ENCODE peak calls at places on chromosomes 3 and 15, in eight cellular contexts. One of them, this sample, is unnamed.

GRCh38 chr15:62173215-62173614 is 8.1 kb upstream of the C2CD4B start:
- DNase-seq in kidney glomerular epithelial cell: no peak
- DNase-seq in DND-41: no peak
- DNase-seq in EL: peak; percentile 29
- DNase-seq in AML-193: peak; percentile 30
- DNase-seq in stimulated activated CD4-positive, alpha-beta T cell treated with anti-CD3 and anti-CD28 coated beads, Interleukin-1b, Interleukin-23, amount 100 ng/mL, for 48 hours: no peak
- DNase-seq in naive thymus-derived CD8-positive, alpha-beta T cell: no peak
- DNase-seq in GM12892: no peak
- DNase-seq in this sample: no peak

GRCh38 chr3:155949464-155950217 is 79.2 kb downstream of the GMPS start:
- DNase-seq in stimulated activated CD4-positive, alpha-beta T cell treated with anti-CD3 and anti-CD28 coated beads, Interleukin-1b, Interleukin-23, amount 100 ng/mL, for 48 hours: no peak
- DNase-seq in DND-41: no peak
- DNase-seq in kidney glomerular epithelial cell: no peak
- DNase-seq in naive thymus-derived CD8-positive, alpha-beta T cell: no peak
- DNase-seq in AML-193: no peak
- DNase-seq in GM12892: no peak
- DNase-seq in EL: no peak
- DNase-seq in this sample: no peak

GRCh38 chr3:160648701-160649100 is 28.3 kb upstream of the ARL14 start:
- DNase-seq in AML-193: no peak
- DNase-seq in DND-41: no peak
- DNase-seq in naive thymus-derived CD8-positive, alpha-beta T cell: no peak
- DNase-seq in kidney glomerular epithelial cell: no peak
- DNase-seq in GM12892: no peak
- DNase-seq in stimulated activated CD4-positive, alpha-beta T cell treated with anti-CD3 and anti-CD28 coated beads, Interleukin-1b, Interleukin-23, amount 100 ng/mL, for 48 hours: no peak
- DNase-seq in EL: no peak
- DNase-seq in this sample: peak; percentile 13

GRCh38 chr15:92797168-92798052 is 102.7 kb upstream of the CHD2 start:
- DNase-seq in EL: peak; percentile 73
- DNase-seq in AML-193: peak; percentile 80
- DNase-seq in GM12892: no peak
- DNase-seq in naive thymus-derived CD8-positive, alpha-beta T cell: no peak
- DNase-seq in stimulated activated CD4-positive, alpha-beta T cell treated with anti-CD3 and anti-CD28 coated beads, Interleukin-1b, Interleukin-23, amount 100 ng/mL, for 48 hours: no peak
- DNase-seq in kidney glomerular epithelial cell: peak; percentile 75
- DNase-seq in DND-41: peak; percentile 27
- DNase-seq in this sample: peak; percentile 86

GRCh38 chr3:42490243-42490642 is 12.2 kb upstream of the VIPR1 start:
- DNase-seq in EL: peak; percentile 38
- DNase-seq in AML-193: peak; percentile 78
- DNase-seq in stimulated activated CD4-positive, alpha-beta T cell treated with anti-CD3 and anti-CD28 coated beads, Interleukin-1b, Interleukin-23, amount 100 ng/mL, for 48 hours: no peak
- DNase-seq in naive thymus-derived CD8-positive, alpha-beta T cell: no peak
- DNase-seq in DND-41: no peak
- DNase-seq in GM12892: no peak
- DNase-seq in kidney glomerular epithelial cell: no peak
- DNase-seq in this sample: peak; percentile 59

GRCh38 chr15:90986790-90987507 is 7.4 kb downstream of the PRC1 start:
- DNase-seq in GM12892: peak; percentile 24
- DNase-seq in stimulated activated CD4-positive, alpha-beta T cell treated with anti-CD3 and anti-CD28 coated beads, Interleukin-1b, Interleukin-23, amount 100 ng/mL, for 48 hours: no peak
- DNase-seq in AML-193: no peak
- DNase-seq in kidney glomerular epithelial cell: no peak
- DNase-seq in EL: no peak
- DNase-seq in DND-41: no peak
- DNase-seq in naive thymus-derived CD8-positive, alpha-beta T cell: no peak
- DNase-seq in this sample: no peak

GRCh38 chr3:26061947-26062346 is 272.1 kb downstream of the OXSM start:
- DNase-seq in DND-41: no peak
- DNase-seq in EL: no peak
- DNase-seq in AML-193: no peak
- DNase-seq in kidney glomerular epithelial cell: no peak
- DNase-seq in stimulated activated CD4-positive, alpha-beta T cell treated with anti-CD3 and anti-CD28 coated beads, Interleukin-1b, Interleukin-23, amount 100 ng/mL, for 48 hours: no peak
- DNase-seq in GM12892: no peak
- DNase-seq in naive thymus-derived CD8-positive, alpha-beta T cell: no peak
- DNase-seq in this sample: no peak

GRCh38 chr3:106963446-106963845 is 413.8 kb upstream of the CCDC54 start:
- DNase-seq in stimulated activated CD4-positive, alpha-beta T cell treated with anti-CD3 and anti-CD28 coated beads, Interleukin-1b, Interleukin-23, amount 100 ng/mL, for 48 hours: no peak
- DNase-seq in naive thymus-derived CD8-positive, alpha-beta T cell: no peak
- DNase-seq in kidney glomerular epithelial cell: peak; percentile 21
- DNase-seq in DND-41: no peak
- DNase-seq in GM12892: no peak
- DNase-seq in AML-193: no peak
- DNase-seq in EL: peak; percentile 15
- DNase-seq in this sample: peak; percentile 66

GRCh38 chr15:32819406-32819930 is 101.7 kb downstream of the GREM1 start:
- DNase-seq in GM12892: no peak
- DNase-seq in stimulated activated CD4-positive, alpha-beta T cell treated with anti-CD3 and anti-CD28 coated beads, Interleukin-1b, Interleukin-23, amount 100 ng/mL, for 48 hours: no peak
- DNase-seq in DND-41: no peak
- DNase-seq in EL: peak; percentile 39
- DNase-seq in AML-193: no peak
- DNase-seq in kidney glomerular epithelial cell: no peak
- DNase-seq in naive thymus-derived CD8-positive, alpha-beta T cell: no peak
- DNase-seq in this sample: no peak

GRCh38 chr15:32994810-32995424 is 199.6 kb downstream of the FMN1 start:
- DNase-seq in naive thymus-derived CD8-positive, alpha-beta T cell: no peak
- DNase-seq in DND-41: no peak
- DNase-seq in EL: peak; percentile 58
- DNase-seq in GM12892: no peak
- DNase-seq in AML-193: peak; percentile 49
- DNase-seq in stimulated activated CD4-positive, alpha-beta T cell treated with anti-CD3 and anti-CD28 coated beads, Interleukin-1b, Interleukin-23, amount 100 ng/mL, for 48 hours: no peak
- DNase-seq in kidney glomerular epithelial cell: peak; percentile 44
- DNase-seq in this sample: peak; percentile 47

GRCh38 chr3:49295489-49296058 is 18.5 kb upstream of the C3orf62 start:
- DNase-seq in EL: peak; percentile 29
- DNase-seq in GM12892: no peak
- DNase-seq in naive thymus-derived CD8-positive, alpha-beta T cell: peak; percentile 10
- DNase-seq in kidney glomerular epithelial cell: no peak
- DNase-seq in stimulated activated CD4-positive, alpha-beta T cell treated with anti-CD3 and anti-CD28 coated beads, Interleukin-1b, Interleukin-23, amount 100 ng/mL, for 48 hours: peak; percentile 17
- DNase-seq in AML-193: peak; percentile 55
- DNase-seq in DND-41: peak; percentile 43
- DNase-seq in this sample: no peak

GRCh38 chr15:93415576-93415975 is 326.6 kb upstream of the RGMA start:
- DNase-seq in stimulated activated CD4-positive, alpha-beta T cell treated with anti-CD3 and anti-CD28 coated beads, Interleukin-1b, Interleukin-23, amount 100 ng/mL, for 48 hours: no peak
- DNase-seq in EL: no peak
- DNase-seq in AML-193: no peak
- DNase-seq in DND-41: no peak
- DNase-seq in kidney glomerular epithelial cell: no peak
- DNase-seq in GM12892: no peak
- DNase-seq in naive thymus-derived CD8-positive, alpha-beta T cell: no peak
- DNase-seq in this sample: no peak

GRCh38 chr3:133457465-133458067 is 57.7 kb downstream of the BFSP2 start:
- DNase-seq in stimulated activated CD4-positive, alpha-beta T cell treated with anti-CD3 and anti-CD28 coated beads, Interleukin-1b, Interleukin-23, amount 100 ng/mL, for 48 hours: no peak
- DNase-seq in kidney glomerular epithelial cell: no peak
- DNase-seq in naive thymus-derived CD8-positive, alpha-beta T cell: no peak
- DNase-seq in DND-41: no peak
- DNase-seq in GM12892: no peak
- DNase-seq in AML-193: no peak
- DNase-seq in EL: no peak
- DNase-seq in this sample: no peak

GRCh38 chr15:58401991-58402649 is 29.7 kb upstream of the LIPC start:
- DNase-seq in EL: no peak
- DNase-seq in GM12892: no peak
- DNase-seq in stimulated activated CD4-positive, alpha-beta T cell treated with anti-CD3 and anti-CD28 coated beads, Interleukin-1b, Interleukin-23, amount 100 ng/mL, for 48 hours: no peak
- DNase-seq in naive thymus-derived CD8-positive, alpha-beta T cell: no peak
- DNase-seq in kidney glomerular epithelial cell: no peak
- DNase-seq in AML-193: no peak
- DNase-seq in DND-41: peak; percentile 31
- DNase-seq in this sample: no peak